ENCODE peak calls at places on chromosome 10, in eight cellular contexts. U is transverse colon, N is SK-N-SH, O is Panc1, Z is GM23338, J is sigmoid colon, M is K562, E is stomach. T is an unnamed sample.

GRCh38 chr10:117780411-117780810 is 237.9 kb downstream of the EMX2 start:
- DNase-seq in U (no peak), N (no peak), O (no peak), Z (no peak), J (no peak), M (no peak), E (no peak), T (no peak)

GRCh38 chr10:77637986-77638765 is 568 bp upstream of the KCNMA1 start:
- DNase-seq in U (peak), N (peak), O (no peak), Z (peak), J (peak), M (no peak), E (no peak), T (peak)

GRCh38 chr10:21500578-21500910 is 24.9 kb downstream of the SKIDA1 start:
- DNase-seq in U (no peak), N (no peak), O (no peak), Z (peak), J (no peak), M (no peak), E (no peak), T (no peak)

GRCh38 chr10:111113961-111114830 is 37.4 kb downstream of the ADRA2A start:
- DNase-seq in U (no peak), N (no peak), O (no peak), Z (no peak), J (no peak), M (no peak), E (peak), T (no peak)

GRCh38 chr10:86693721-86694369 is 25.5 kb downstream of the LDB3 start:
- DNase-seq in U (peak), N (peak), O (no peak), Z (peak), J (no peak), M (peak), E (peak), T (no peak)

GRCh38 chr10:71001470-71001869 is 113.1 kb upstream of the PCBD1 start:
- DNase-seq in U (no peak), N (no peak), O (no peak), Z (no peak), J (no peak), M (no peak), E (no peak), T (no peak)

GRCh38 chr10:124745678-124746077 is 1.5 kb upstream of the FAM53B start:
- DNase-seq in U (no peak), N (peak), O (peak), Z (peak), J (no peak), M (peak), E (no peak), T (no peak)

GRCh38 chr10:73801253-73801590 is 10.2 kb downstream of the NDST2 start:
- DNase-seq in U (no peak), N (no peak), O (no peak), Z (no peak), J (no peak), M (no peak), E (no peak), T (no peak)

GRCh38 chr10:121309164-121309563 is 289.1 kb downstream of the FGFR2 start:
- DNase-seq in U (no peak), N (no peak), O (no peak), Z (no peak), J (no peak), M (no peak), E (no peak), T (no peak)

GRCh38 chr10:86253171-86254072 is 113.2 kb downstream of the GRID1 start:
- DNase-seq in U (no peak), N (peak), O (no peak), Z (peak), J (no peak), M (no peak), E (peak), T (peak)

GRCh38 chr10:34405611-34406462 is 409.3 kb downstream of the PARD3 start:
- DNase-seq in U (no peak), N (no peak), O (no peak), Z (no peak), J (no peak), M (no peak), E (no peak), T (no peak)

GRCh38 chr10:3524086-3524960 is 260.7 kb downstream of the KLF6 start:
- DNase-seq in U (no peak), N (no peak), O (no peak), Z (no peak), J (no peak), M (no peak), E (no peak), T (no peak)

GRCh38 chr10:74593470-74593869 is 232.9 kb upstream of the KAT6B start:
- DNase-seq in U (no peak), N (no peak), O (peak), Z (no peak), J (peak), M (no peak), E (no peak), T (no peak)

GRCh38 chr10:69403066-69403465 is 13.7 kb downstream of the TACR2 start:
- DNase-seq in U (no peak), N (no peak), O (no peak), Z (no peak), J (no peak), M (no peak), E (no peak), T (no peak)

GRCh38 chr10:49552277-49552676 is 13.4 kb upstream of the ERCC6 start:
- DNase-seq in U (no peak), N (no peak), O (no peak), Z (no peak), J (no peak), M (no peak), E (no peak), T (no peak)

GRCh38 chr10:49549640-49550346 is 10.9 kb upstream of the ERCC6 start:
- DNase-seq in U (no peak), N (no peak), O (no peak), Z (no peak), J (no peak), M (no peak), E (no peak), T (no peak)

GRCh38 chr10:49550563-49550962 is 11.6 kb upstream of the ERCC6 start:
- DNase-seq in U (no peak), N (no peak), O (no peak), Z (peak), J (no peak), M (no peak), E (no peak), T (no peak)
- H3K27ac ChIP-seq in U (no peak), N (peak), O (no peak), Z (no peak), J (no peak), M (no peak), E (no peak), T (no peak)

GRCh38 chr10:80500572-80501380 is 36.9 kb upstream of the SH2D4B start:
- DNase-seq in U (no peak), N (no peak), O (no peak), Z (peak), J (no peak), M (no peak), E (peak), T (peak)

GRCh38 chr10:80496555-80497172 is 41.0 kb upstream of the SH2D4B start:
- DNase-seq in U (no peak), N (no peak), O (no peak), Z (no peak), J (no peak), M (no peak), E (no peak), T (no peak)

GRCh38 chr10:80498039-80498832 is 39.5 kb upstream of the SH2D4B start:
- DNase-seq in U (no peak), N (no peak), O (no peak), Z (no peak), J (no peak), M (no peak), E (no peak), T (no peak)

GRCh38 chr10:80498833-80499671 is 38.6 kb upstream of the SH2D4B start:
- DNase-seq in U (peak), N (no peak), O (peak), Z (no peak), J (peak), M (no peak), E (peak), T (peak)

DNA sequence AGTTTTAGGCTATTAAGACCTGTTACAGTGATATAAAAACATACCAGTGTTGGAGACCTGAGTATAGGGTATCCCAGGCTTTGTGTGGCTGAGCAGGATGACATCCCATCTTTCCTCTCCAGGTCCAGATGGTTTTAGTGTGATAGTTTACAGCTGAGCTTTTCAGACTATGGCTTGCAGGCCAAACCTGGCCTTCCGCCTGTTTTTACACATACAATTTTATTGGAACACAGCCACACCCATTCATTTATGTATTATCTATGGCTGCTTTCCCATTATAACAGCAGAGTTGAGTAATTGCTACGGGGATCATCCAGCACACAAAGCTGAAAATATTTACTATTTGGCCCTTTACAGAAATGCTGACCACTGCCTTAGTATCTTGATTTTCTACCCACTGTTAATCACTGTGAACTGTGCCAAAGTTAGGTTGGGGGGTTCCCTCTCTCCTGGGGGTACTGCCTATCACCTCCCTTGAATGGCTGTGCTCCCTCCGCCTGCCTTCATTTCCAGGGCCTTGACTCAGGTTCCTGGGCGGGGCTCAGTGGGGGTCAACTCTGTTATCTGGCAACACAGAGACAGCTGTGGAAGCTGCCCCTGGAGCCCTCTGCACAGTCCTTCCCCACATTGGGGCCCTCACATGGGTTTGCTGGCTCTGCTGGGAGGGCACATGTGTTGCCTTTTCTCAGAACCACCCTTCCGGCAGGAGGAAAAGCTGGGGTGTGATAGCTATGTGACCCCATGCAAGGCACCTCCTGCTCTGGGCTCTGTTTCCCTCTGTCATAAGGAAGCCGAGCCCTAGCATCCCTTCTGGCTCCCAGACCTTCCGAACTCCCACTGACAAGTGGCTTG is 40.3 kb upstream of the SH2D4B start:
- DNase-seq in U (peak), N (no peak), O (no peak), Z (no peak), J (peak), M (peak), E (peak), T (peak)
- TF ChIP-seq POLR2AphosphoS5 in U (no peak), N (no peak), O (no peak), Z (no peak), J (peak), M (peak), E (no peak), T (peak)

GRCh38 chr10:51658075-51658474 is 41.3 kb downstream of the CSTF2T start:
- DNase-seq in U (no peak), N (no peak), O (no peak), Z (no peak), J (no peak), M (no peak), E (no peak), T (no peak)
- TF ChIP-seq CTCF in U (no peak), N (no peak), O (no peak), Z (no peak), J (no peak), M (no peak), E (no peak), T (no peak)

GRCh38 chr10:62018141-62018911 is 116.8 kb downstream of the ARID5B start:
- DNase-seq in U (no peak), N (no peak), O (no peak), Z (no peak), J (no peak), M (no peak), E (peak), T (no peak)

GRCh38 chr10:62019013-62019684 is 117.7 kb downstream of the ARID5B start:
- DNase-seq in U (no peak), N (no peak), O (no peak), Z (no peak), J (no peak), M (no peak), E (no peak), T (no peak)

GRCh38 chr10:62021116-62021515 is 119.6 kb downstream of the ARID5B start:
- DNase-seq in U (no peak), N (no peak), O (no peak), Z (no peak), J (no peak), M (no peak), E (no peak), T (no peak)

GRCh38 chr10:62020362-62020730 is 118.8 kb downstream of the ARID5B start:
- DNase-seq in U (no peak), N (no peak), O (no peak), Z (peak), J (no peak), M (no peak), E (no peak), T (no peak)

GRCh38 chr10:62019685-62020361 is 118.3 kb downstream of the ARID5B start:
- DNase-seq in U (no peak), N (no peak), O (no peak), Z (peak), J (no peak), M (no peak), E (no peak), T (no peak)
- H3K27ac ChIP-seq in U (peak), N (peak), O (peak), Z (peak), J (peak), M (no peak), E (peak), T (peak)

GRCh38 chr10:127024655-127025054 is 119.4 kb downstream of the DOCK1 start:
- DNase-seq in U (no peak), N (no peak), O (no peak), Z (no peak), J (peak), M (no peak), E (no peak), T (no peak)
- TF ChIP-seq POLR2AphosphoS5 in U (peak), N (no peak), O (no peak), Z (no peak), J (peak), M (no peak), E (peak), T (no peak)

DNA sequence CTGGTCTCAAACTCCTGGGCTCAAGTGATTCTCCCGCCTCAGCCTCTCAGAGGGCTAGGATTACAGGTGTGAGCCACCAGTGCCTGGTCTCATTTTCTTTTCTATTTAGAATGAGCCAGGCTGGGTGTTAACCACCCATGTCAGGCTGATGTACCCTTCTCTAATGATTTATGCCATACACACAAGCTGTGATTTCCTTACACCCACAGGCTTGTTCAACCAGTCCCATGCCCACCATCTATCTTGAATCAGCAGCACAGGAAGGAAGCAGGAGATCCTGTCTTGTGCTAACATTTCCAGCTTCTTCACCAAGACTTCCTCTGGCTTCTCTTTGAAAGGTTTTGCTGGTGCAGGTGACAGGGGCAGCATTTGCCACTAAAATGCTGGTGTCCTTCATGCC is 176.4 kb downstream of the GATA3 start:
- DNase-seq in U (no peak), N (no peak), O (no peak), Z (no peak), J (no peak), M (no peak), E (no peak), T (no peak)
- TF ChIP-seq CTCF in U (no peak), N (no peak), O (no peak), Z (no peak), J (no peak), M (no peak), E (no peak), T (no peak)

GRCh38 chr10:102967123-102967522 is 49.0 kb downstream of the CNNM2 start:
- DNase-seq in U (no peak), N (no peak), O (no peak), Z (no peak), J (no peak), M (no peak), E (no peak), T (no peak)

GRCh38 chr10:102975483-102976057 is 57.5 kb downstream of the CNNM2 start:
- DNase-seq in U (no peak), N (no peak), O (no peak), Z (no peak), J (no peak), M (no peak), E (no peak), T (no peak)

GRCh38 chr10:102970497-102970896 is 52.4 kb downstream of the CNNM2 start:
- DNase-seq in U (no peak), N (no peak), O (no peak), Z (no peak), J (no peak), M (no peak), E (no peak), T (no peak)

GRCh38 chr10:102965455-102965854 is 47.4 kb downstream of the CNNM2 start:
- DNase-seq in U (no peak), N (no peak), O (no peak), Z (no peak), J (no peak), M (no peak), E (no peak), T (no peak)

GRCh38 chr10:102970941-102971340 is 52.8 kb downstream of the CNNM2 start:
- DNase-seq in U (no peak), N (no peak), O (no peak), Z (no peak), J (no peak), M (no peak), E (no peak), T (no peak)
- H3K27ac ChIP-seq in U (no peak), N (no peak), O (no peak), Z (no peak), J (no peak), M (no peak), E (no peak), T (no peak)

GRCh38 chr10:119207713-119208552 is 562 bp downstream of the GRK5 start:
- DNase-seq in U (peak), N (peak), O (no peak), Z (peak), J (peak), M (no peak), E (peak), T (peak)

GRCh38 chr10:119205926-119206602 is 1.3 kb upstream of the GRK5 start:
- DNase-seq in U (peak), N (peak), O (no peak), Z (peak), J (peak), M (peak), E (peak), T (peak)

GRCh38 chr10:119208553-119208940 is 1.2 kb downstream of the GRK5 start:
- DNase-seq in U (no peak), N (no peak), O (no peak), Z (no peak), J (peak), M (no peak), E (no peak), T (no peak)

GRCh38 chr10:119206603-119207366 is 586 bp upstream of the GRK5 start:
- DNase-seq in U (peak), N (peak), O (no peak), Z (peak), J (peak), M (peak), E (peak), T (peak)

GRCh38 chr10:119207367-119207668 is at the start of gene GRK5:
- DNase-seq in U (peak), N (peak), O (peak), Z (peak), J (peak), M (peak), E (peak), T (peak)
- TF ChIP-seq POLR2AphosphoS5 in U (peak), N (peak), O (no peak), Z (peak), J (peak), M (no peak), E (peak), T (peak)

DNA sequence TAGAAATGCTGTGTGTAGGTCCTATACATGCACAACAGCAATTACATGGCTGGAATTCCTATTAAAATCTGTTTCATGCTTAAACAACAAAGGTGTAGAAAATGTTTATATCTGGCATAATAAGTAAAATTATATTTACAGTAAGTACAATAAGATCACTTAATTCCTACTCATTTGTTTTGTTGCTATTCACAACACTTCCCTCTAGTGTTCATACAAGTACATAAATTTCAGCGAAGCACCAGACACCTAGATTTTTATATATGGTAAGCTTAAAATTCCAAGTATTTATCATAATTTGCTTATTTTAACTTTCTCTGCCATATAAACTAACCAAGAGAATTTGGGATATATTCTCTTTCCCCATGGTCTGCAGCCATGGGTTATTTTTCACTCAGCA is 51.8 kb upstream of the ANK3 start:
- DNase-seq in U (no peak), N (no peak), O (no peak), Z (no peak), J (no peak), M (no peak), E (no peak), T (no peak)
- TF ChIP-seq CTCF in U (no peak), N (peak), O (peak), Z (peak), J (no peak), M (peak), E (no peak), T (no peak)

GRCh38 chr10:100346351-100346764 is 675 bp upstream of the SCD start:
- DNase-seq in U (peak), N (peak), O (no peak), Z (peak), J (peak), M (no peak), E (peak), T (peak)
- H3K27ac ChIP-seq in U (peak), N (no peak), O (peak), Z (peak), J (peak), M (peak), E (peak), T (no peak)

T was measured in spleen.